ENCODE peak calls at places on chromosomes 7 and 10, in five cellular contexts. N, X, T, E and V are unnamed samples.

GRCh38 chr10:58641095-58641531 is 128.4 kb downstream of the BICC1 start:
- DNase-seq in N (no peak), X (peak), E (no peak), T (peak), V (peak)

GRCh38 chr7:93948106-93948505 is 26.6 kb downstream of the GNG11 start:
- DNase-seq in T (peak), E (no peak), X (peak), N (no peak), V (peak)

GRCh38 chr7:77258593-77258992 is 59.0 kb upstream of the FGL2 start:
- DNase-seq in N (no peak), X (no peak), E (no peak), T (no peak), V (no peak)

GRCh38 chr7:110156511-110156910 is 934.4 kb upstream of the LRRN3 start:
- DNase-seq in E (no peak), T (no peak), X (no peak), N (no peak), V (no peak)

GRCh38 chr7:154431045-154431444 is 378.8 kb downstream of the DPP6 start:
- DNase-seq in N (no peak), E (no peak), T (no peak), X (no peak), V (no peak)

GRCh38 chr10:63007112-63007511 is 126.0 kb upstream of the NRBF2 start:
- DNase-seq in N (no peak), X (no peak), T (no peak), E (no peak), V (no peak)

GRCh38 chr7:114354306-114354705 is 60.3 kb upstream of the FOXP2 start:
- DNase-seq in T (no peak), E (no peak), N (no peak), X (no peak), V (no peak)

GRCh38 chr7:13457790-13458189 is 531.7 kb downstream of the ETV1 start:
- DNase-seq in T (no peak), E (no peak), X (no peak), N (no peak), V (no peak)

GRCh38 chr10:108095932-108096925 is 931.7 kb upstream of the SORCS1 start:
- DNase-seq in X (no peak), E (no peak), N (no peak), T (no peak), V (no peak)

GRCh38 chr7:127446842-127447241 is 54.3 kb upstream of the ZNF800 start:
- DNase-seq in E (no peak), N (no peak), X (no peak), T (no peak), V (no peak)

GRCh38 chr10:13536674-13537366 is 8.0 kb upstream of the BEND7 start:
- DNase-seq in E (peak), T (peak), X (peak), N (peak), V (peak)

GRCh38 chr10:15369642-15370211 is 1.4 kb downstream of the FAM171A1 start:
- DNase-seq in X (no peak), T (peak), E (no peak), N (no peak), V (no peak)

GRCh38 chr10:15368456-15368855 is 2.6 kb downstream of the FAM171A1 start:
- DNase-seq in T (no peak), N (no peak), X (no peak), E (no peak), V (no peak)

GRCh38 chr10:15370212-15370740 is 813 bp downstream of the FAM171A1 start:
- DNase-seq in E (peak), N (no peak), X (peak), T (peak), V (no peak)

GRCh38 chr10:15373199-15373598 is 2.1 kb upstream of the FAM171A1 start:
- DNase-seq in E (no peak), T (no peak), X (no peak), N (no peak), V (no peak)

DNA sequence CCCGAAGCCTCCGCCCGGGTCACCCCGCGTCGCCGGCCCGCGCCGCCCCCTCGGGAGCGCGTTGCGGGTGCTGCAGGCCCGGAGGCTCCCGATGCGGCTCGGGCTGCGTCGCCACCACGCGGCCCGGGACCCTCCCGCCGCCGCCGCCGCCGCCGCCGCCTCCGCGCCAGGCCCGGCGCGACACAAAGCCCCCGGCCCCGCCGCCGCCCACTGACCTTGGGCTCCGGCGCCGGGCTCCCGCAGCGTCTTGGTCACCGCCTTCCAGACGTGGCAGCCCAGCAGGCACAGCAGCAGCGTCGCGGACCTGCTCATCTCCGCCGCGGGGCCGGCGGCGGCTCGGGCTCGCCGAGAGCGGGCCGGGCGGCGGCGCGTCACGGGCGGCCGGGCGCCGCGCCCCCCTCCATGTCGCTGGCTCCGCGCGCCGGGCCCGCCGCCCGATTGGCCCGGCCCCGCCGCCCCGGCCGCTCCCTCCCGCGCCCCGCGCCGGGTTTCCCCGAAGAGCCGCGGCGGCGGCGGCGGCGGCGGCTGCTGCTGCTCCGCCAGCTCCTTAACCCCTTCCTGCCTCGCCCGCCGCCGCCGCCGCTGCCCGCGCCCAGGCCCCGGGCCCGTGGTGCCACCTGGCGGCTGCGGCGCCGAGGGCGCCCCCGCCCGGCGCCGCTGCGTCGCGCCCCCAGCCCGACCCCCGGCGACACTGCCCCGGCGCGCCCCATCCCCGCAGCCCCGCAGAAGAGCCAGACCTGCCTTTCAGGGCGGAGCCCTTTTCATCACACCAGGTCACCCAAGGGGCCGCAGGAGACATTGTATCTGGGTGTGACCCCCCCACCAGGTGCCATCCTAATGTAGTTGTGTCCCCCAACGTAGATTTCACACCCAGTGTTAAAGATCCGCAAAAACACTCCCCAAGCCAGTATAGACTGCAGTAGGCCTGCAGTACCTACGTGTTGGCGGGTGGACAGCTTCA is at the start of gene FAM171A1:
- DNase-seq in E (peak), X (peak), T (peak), N (no peak), V (no peak)
- H4K8ac ChIP-seq in E (no peak), X (no peak), T (peak), N (peak), V (peak)

GRCh38 chr7:139111147-139111546 is 1.6 kb upstream of the ZC3HAV1 start:
- DNase-seq in X (no peak), N (no peak), T (no peak), E (no peak), V (no peak)

GRCh38 chr7:139109188-139109982 is at the start of gene ZC3HAV1:
- DNase-seq in N (no peak), E (peak), T (peak), X (peak), V (peak)

GRCh38 chr7:139108256-139109187 is 998 bp downstream of the ZC3HAV1 start:
- DNase-seq in E (peak), T (peak), N (no peak), X (peak), V (peak)

GRCh38 chr7:139111885-139112284 is 2.4 kb upstream of the ZC3HAV1 start:
- DNase-seq in T (no peak), N (no peak), E (no peak), X (no peak), V (no peak)

GRCh38 chr7:139109983-139110411 is 477 bp upstream of the ZC3HAV1 start:
- DNase-seq in E (no peak), X (no peak), T (no peak), N (no peak), V (no peak)
- H4K8ac ChIP-seq in E (no peak), X (peak), T (peak), N (no peak), V (peak)

DNA sequence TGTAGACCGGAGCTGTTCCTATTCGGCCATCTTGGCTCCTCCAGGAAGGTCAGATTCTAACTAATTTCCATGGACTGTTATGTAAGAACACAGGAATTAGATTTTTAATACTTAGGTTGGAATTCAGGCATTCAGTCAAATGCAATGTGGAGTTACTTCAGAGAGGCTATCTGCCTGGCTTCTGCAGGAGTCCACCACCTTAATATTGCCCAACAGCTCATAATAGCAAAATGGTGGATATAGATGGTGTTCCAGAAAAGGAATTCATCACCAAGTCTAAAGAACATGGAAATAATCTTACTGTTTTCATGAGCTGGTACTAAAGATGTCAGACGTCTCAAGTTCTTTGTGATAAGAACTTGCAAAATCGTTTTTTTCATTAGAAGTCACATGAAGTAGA is 39.5 kb downstream of the CRHR2 start:
- DNase-seq in X (no peak), T (no peak), N (no peak), E (no peak), V (peak)
- H4K8ac ChIP-seq in X (no peak), T (no peak), N (no peak), E (no peak), V (no peak)

GRCh38 chr7:130205084-130205947 is at the start of gene TMEM209:
- DNase-seq in N (peak), X (peak), E (peak), T (peak), V (peak)
- H4K8ac ChIP-seq in N (peak), X (peak), E (no peak), T (peak), V (peak)

GRCh38 chr10:118209215-118209614 is 132.9 kb downstream of the FAM204A start:
- DNase-seq in E (no peak), T (no peak), N (no peak), X (no peak), V (no peak)
- H4K8ac ChIP-seq in E (no peak), T (no peak), N (no peak), X (no peak), V (no peak)

GRCh38 chr7:78516450-78516849 is 717.9 kb downstream of the PHTF2 start:
- DNase-seq in N (no peak), T (no peak), X (no peak), E (no peak), V (peak)

GRCh38 chr7:78514653-78515052 is 716.1 kb downstream of the PHTF2 start:
- DNase-seq in X (no peak), N (no peak), T (no peak), E (no peak), V (no peak)

GRCh38 chr7:78510580-78511188 is 712.1 kb downstream of the PHTF2 start:
- DNase-seq in T (peak), E (peak), X (peak), N (peak), V (peak)
- H4K8ac ChIP-seq in T (no peak), E (no peak), X (no peak), N (no peak), V (no peak)

GRCh38 chr10:1208376-1209311 is 152.5 kb downstream of the WDR37 start:
- DNase-seq in N (no peak), E (no peak), X (no peak), T (no peak), V (no peak)
- H4K8ac ChIP-seq in N (peak), E (no peak), X (no peak), T (no peak), V (no peak)

DNA sequence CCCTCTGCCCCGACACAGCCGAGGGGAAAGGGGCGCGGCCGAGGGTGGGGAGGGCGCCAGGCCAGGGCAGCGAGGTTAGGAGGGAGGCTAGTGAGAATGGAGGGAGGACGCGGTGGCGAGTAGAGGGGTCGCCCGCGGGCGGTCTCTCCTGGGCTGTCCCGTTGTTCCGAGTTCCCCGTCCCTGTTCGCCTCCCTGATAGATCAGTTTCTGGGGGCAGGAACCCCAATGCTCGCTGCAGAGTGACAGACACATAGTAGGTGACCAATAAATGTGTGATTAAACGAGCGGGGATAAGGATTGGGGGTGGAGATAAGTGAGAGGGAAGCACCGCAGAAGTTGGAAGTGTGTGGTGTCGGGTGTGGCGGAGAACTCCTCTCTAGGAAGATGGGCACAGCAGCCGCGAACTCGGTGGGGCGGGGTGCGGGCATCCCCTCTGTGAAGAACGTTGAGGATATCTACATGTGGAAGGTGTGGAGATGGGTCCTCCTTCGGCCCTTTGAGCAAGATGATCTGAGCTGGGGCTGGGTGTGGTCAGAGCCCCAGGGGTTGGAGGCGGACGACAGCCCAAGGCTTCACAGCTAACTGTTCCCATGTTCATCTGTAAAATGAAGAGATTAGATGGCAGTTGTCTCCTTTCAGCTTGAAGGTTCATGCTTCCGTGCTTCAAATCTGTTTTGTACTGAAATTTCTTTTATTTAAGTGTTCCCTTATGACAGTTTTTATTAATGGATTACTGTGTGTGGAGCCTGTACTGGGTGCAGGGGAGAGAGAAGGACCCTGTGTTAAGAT is 655 bp downstream of the ZNF775 start:
- DNase-seq in X (no peak), E (no peak), T (peak), N (no peak), V (no peak)
- H4K8ac ChIP-seq in X (peak), E (no peak), T (peak), N (peak), V (peak)

GRCh38 chr10:102059987-102060386 is 4.0 kb upstream of the ARMH3 start:
- DNase-seq in T (no peak), N (no peak), E (no peak), X (no peak), V (no peak)

DNA sequence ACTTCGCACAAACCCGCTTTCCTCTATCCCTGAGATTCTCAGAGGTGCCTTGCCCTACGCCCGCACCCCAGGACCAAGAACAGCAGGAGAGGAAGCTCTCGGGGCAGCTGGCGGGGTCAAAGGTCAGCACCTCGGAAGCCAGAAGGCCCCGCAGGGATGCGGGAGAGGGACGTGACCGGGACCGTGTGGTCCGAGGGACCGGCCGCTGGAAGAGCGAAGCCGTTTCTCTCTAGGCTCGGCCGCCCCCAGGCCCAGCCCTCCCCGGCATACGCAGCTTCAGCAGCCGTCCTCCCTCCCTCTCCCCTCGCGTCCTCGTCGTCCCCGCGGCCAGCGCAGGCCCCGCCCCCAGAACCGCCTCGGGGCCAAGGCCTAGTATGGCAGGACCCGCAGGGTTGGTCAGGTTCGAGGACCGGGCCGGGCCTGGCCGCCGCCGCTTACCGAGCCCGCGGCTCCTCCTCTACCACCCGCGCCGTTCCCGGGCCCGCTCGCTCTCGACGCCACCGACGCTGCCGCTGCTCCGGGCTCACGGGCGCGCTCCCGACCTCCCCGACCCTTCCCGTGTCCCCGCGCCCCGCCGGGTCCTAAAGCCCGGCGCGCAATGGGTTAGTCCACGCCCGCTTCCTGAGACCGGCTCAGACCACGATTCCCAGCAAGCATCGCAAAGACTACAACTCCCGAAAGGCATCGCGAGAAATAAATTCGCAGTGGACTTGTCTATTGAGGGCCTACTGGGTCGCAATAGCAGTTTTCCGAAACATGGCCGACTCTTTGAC is at the start of gene ARMH3:
- DNase-seq in N (peak), X (peak), E (peak), T (peak), V (peak)
- H4K8ac ChIP-seq in N (peak), X (peak), E (no peak), T (peak), V (peak)